ENCODE peak calls at places on chromosomes 3 and 15, in eight cellular contexts. D is AML-193; U is GM19239; V is HTR-8/SVneo; Z is stimulated activated CD8-positive, alpha-beta memory T cell treated with anti-CD3 and anti-CD28 coated beads, Interleukin-4, amount 100 ng/mL, for 4 hours; W is iris pigment epithelial cell; L is cardiac muscle cell; X is RKO. B is an unnamed sample.

GRCh38 chr15:63715818-63716217 is 117.9 kb downstream of the HERC1 start:
- DNase-seq in X (no peak), V (no peak), L (no peak), D (no peak), W (peak; percentile 49), Z (no peak), U (no peak), B (no peak)

GRCh38 chr3:42509111-42509510 is 6.7 kb downstream of the VIPR1 start:
- DNase-seq in W (no peak), L (no peak), D (no peak), U (no peak), X (no peak), V (no peak), Z (no peak), B (no peak)

GRCh38 chr3:172082269-172082668 is 42.9 kb downstream of the FNDC3B start:
- DNase-seq in W (peak; percentile 90), L (no peak), D (no peak), Z (no peak), U (no peak), V (no peak), X (no peak), B (no peak)

GRCh38 chr3:71956716-71957115 is 171.8 kb upstream of the PROK2 start:
- DNase-seq in W (no peak), X (no peak), V (no peak), D (peak; percentile 53), Z (no peak), L (no peak), U (no peak), B (no peak)

GRCh38 chr3:100533176-100533575 is 40.8 kb downstream of the TMEM45A start:
- DNase-seq in V (no peak), L (no peak), W (no peak), Z (no peak), D (no peak), X (no peak), U (no peak), B (no peak)

GRCh38 chr15:96344120-96344705 is 13.7 kb downstream of the NR2F2 start:
- DNase-seq in U (no peak), X (no peak), D (no peak), L (no peak), V (no peak), Z (no peak), W (no peak), B (no peak)

GRCh38 chr15:60460931-60461330 is 18.0 kb downstream of the ICE2 start:
- DNase-seq in V (no peak), Z (no peak), X (no peak), D (no peak), L (no peak), U (no peak), W (peak; percentile 48), B (no peak)

GRCh38 chr15:80934761-80935221 is 54.8 kb downstream of the MESD start:
- DNase-seq in L (peak; percentile 55), X (peak; percentile 0), W (peak; percentile 77), Z (no peak), D (no peak), U (no peak), V (peak; percentile 42), B (no peak)

GRCh38 chr3:160948273-160948672 is 156.9 kb downstream of the B3GALNT1 start:
- DNase-seq in D (no peak), U (no peak), W (no peak), L (no peak), V (no peak), X (no peak), Z (no peak), B (no peak)

GRCh38 chr3:187296915-187297314 is 5.4 kb upstream of the MASP1 start:
- DNase-seq in X (no peak), Z (no peak), W (no peak), V (no peak), L (no peak), U (no peak), D (no peak), B (no peak)

GRCh38 chr3:30319713-30320112 is 286.7 kb upstream of the TGFBR2 start:
- DNase-seq in V (peak; percentile 32), D (peak; percentile 70), Z (no peak), W (peak; percentile 83), X (peak; percentile 72), U (no peak), L (peak; percentile 56), B (no peak)

GRCh38 chr3:172516318-172517214 is 6.7 kb downstream of the TNFSF10 start:
- DNase-seq in V (no peak), U (no peak), L (no peak), W (peak; percentile 77), D (no peak), X (no peak), Z (no peak), B (no peak)

GRCh38 chr15:58136731-58137130 is 1.4 kb upstream of the AQP9 start:
- DNase-seq in V (no peak), U (no peak), X (no peak), W (no peak), Z (no peak), D (no peak), L (no peak), B (no peak)

B was measured in GM12878.